ENCODE peak calls at places on chromosome 17, in seven cellular contexts. D is psoas muscle; R is CD8-positive, alpha-beta memory T cell; T is NCI-H526 treated with DMSO at 0.1 percent for 48 hours; L is PC-3; G is NCI-H1048; N is HAP-1. X is an unnamed sample.

GRCh38 chr17:71302721-71303549 is 817.9 kb upstream of the SOX9 start:
- DNase-seq in N (no peak), D (no peak), L (peak), R (no peak), T (no peak), G (peak), X (no peak)

GRCh38 chr17:60920107-60920506 is 242.5 kb downstream of the BCAS3 start:
- DNase-seq in G (no peak), L (no peak), N (no peak), R (no peak), T (no peak), D (no peak), X (no peak)

GRCh38 chr17:72984145-72984924 is 108.2 kb downstream of the SLC39A11 start:
- DNase-seq in D (no peak), R (no peak), G (no peak), L (peak), T (no peak), N (no peak), X (no peak)

GRCh38 chr17:31373150-31374082 is 18.1 kb upstream of the RAB11FIP4 start:
- DNase-seq in L (peak), R (peak), T (peak), N (peak), G (no peak), D (no peak), X (peak)

GRCh38 chr17:27384261-27384701 is 72.0 kb upstream of the KSR1 start:
- DNase-seq in T (peak), L (peak), G (no peak), R (no peak), D (peak), N (no peak), X (no peak)

GRCh38 chr17:76385892-76386786 is 1.7 kb downstream of the SPHK1 start:
- DNase-seq in N (peak), G (no peak), L (peak), T (peak), R (peak), D (peak), X (peak)

GRCh38 chr17:59330314-59330942 is 1.0 kb upstream of the YPEL2 start:
- DNase-seq in N (no peak), T (peak), R (no peak), G (no peak), L (peak), D (no peak), X (no peak)

GRCh38 chr17:32497431-32498205 is 10.8 kb downstream of the CDK5R1 start:
- DNase-seq in N (no peak), G (no peak), D (no peak), R (no peak), T (no peak), L (peak), X (no peak)

GRCh38 chr17:27873746-27874145 is 19.4 kb downstream of the LYRM9 start:
- DNase-seq in L (peak), T (no peak), N (no peak), G (no peak), R (no peak), D (no peak), X (no peak)

GRCh38 chr17:75457047-75457654 is 716 bp downstream of the TMEM94 start:
- DNase-seq in G (no peak), T (peak), D (peak), N (peak), L (peak), R (no peak), X (no peak)

GRCh38 chr17:909642-910323 is 69.8 kb downstream of the NXN start:
- DNase-seq in G (no peak), R (no peak), D (no peak), L (no peak), N (no peak), T (no peak), X (no peak)

GRCh38 chr17:50627782-50628601 is 6.7 kb upstream of the ABCC3 start:
- DNase-seq in R (no peak), T (peak), L (peak), G (no peak), D (no peak), N (no peak), X (no peak)

GRCh38 chr17:53687324-53687723 is 135.4 kb upstream of the KIF2B start:
- DNase-seq in T (no peak), R (no peak), G (no peak), L (no peak), N (no peak), D (no peak), X (no peak)

GRCh38 chr17:28643979-28644781 is 778 bp downstream of the BLTP2 start:
- DNase-seq in G (no peak), L (peak), T (peak), R (peak), N (peak), D (peak), X (no peak)

GRCh38 chr17:79834575-79835469 is 4.4 kb downstream of the CBX4 start:
- DNase-seq in G (no peak), D (peak), T (no peak), N (no peak), L (peak), R (no peak), X (no peak)

GRCh38 chr17:57880086-57880456 is 30.2 kb upstream of the MRPS23 start:
- DNase-seq in N (no peak), L (peak), D (no peak), T (no peak), R (no peak), G (no peak), X (peak)

GRCh38 chr17:78337244-78338109 is 22.4 kb downstream of the SOCS3 start:
- DNase-seq in N (no peak), L (peak), R (no peak), D (no peak), G (no peak), T (no peak), X (no peak)

GRCh38 chr17:15662726-15663125 is 21.4 kb downstream of the TRIM16 start:
- DNase-seq in L (peak), G (no peak), N (no peak), T (no peak), D (no peak), R (no peak), X (no peak)

GRCh38 chr17:3983945-3984484 is 19.8 kb upstream of the ATP2A3 start:
- DNase-seq in G (no peak), R (no peak), T (no peak), N (no peak), D (no peak), L (no peak), X (no peak)

GRCh38 chr17:14748036-14748715 is 447.3 kb downstream of the HS3ST3B1 start:
- DNase-seq in D (no peak), L (peak), R (no peak), T (no peak), N (no peak), G (no peak), X (no peak)

GRCh38 chr17:29617481-29618271 is 5.0 kb downstream of the CORO6 start:
- DNase-seq in T (peak), N (peak), D (peak), R (peak), G (peak), L (peak), X (peak)

GRCh38 chr17:77140878-77141767 is at the start of gene SEC14L1:
- DNase-seq in G (no peak), L (peak), R (peak), T (peak), D (peak), N (peak), X (peak)

GRCh38 chr17:48313096-48313495 is 116.9 kb downstream of the SKAP1 start:
- DNase-seq in L (no peak), R (no peak), D (no peak), T (no peak), N (no peak), G (no peak), X (no peak)

GRCh38 chr17:80646328-80646727 is 101.7 kb downstream of the RPTOR start:
- DNase-seq in G (no peak), R (no peak), N (no peak), T (no peak), L (no peak), D (no peak), X (no peak)

GRCh38 chr17:54439816-54440215 is 460.8 kb upstream of the TOM1L1 start:
- DNase-seq in N (no peak), R (no peak), L (no peak), D (no peak), T (no peak), G (no peak), X (no peak)

GRCh38 chr17:28147026-28147425 is 104.5 kb downstream of the NLK start:
- DNase-seq in G (no peak), R (no peak), T (no peak), N (no peak), L (no peak), D (no peak), X (no peak)

GRCh38 chr17:83183150-83183820 is 103.9 kb downstream of the METRNL start:
- DNase-seq in D (no peak), G (no peak), N (no peak), T (no peak), R (no peak), L (no peak), X (no peak)

X was measured in central memory CD4-positive, alpha-beta T cell.